ENCODE peak calls at places on chromosomes 7 and 10, in ten cellular contexts. R, S, Y, F, H, L, V, G, W and T are unnamed samples.
A peak's percentile ranks its signal among the peaks of the same experiment; 100 is the strongest.

GRCh38 chr10:102951316-102951715 is 33.2 kb downstream of the CNNM2 start:
- DNase-seq in G (no peak), Y (no peak), H (no peak), W (no peak), L (no peak), S (no peak), F (no peak), V (no peak), R (no peak), T (no peak)

GRCh38 chr7:36820527-36821170 is 96.4 kb upstream of the AOAH start:
- DNase-seq in H (no peak), Y (no peak), S (no peak), G (no peak), V (no peak), F (no peak), L (no peak), R (no peak), W (no peak), T (no peak)

GRCh38 chr7:134630890-134631289 is 15.8 kb upstream of the BPGM start:
- DNase-seq in H (no peak), R (no peak), L (no peak), G (no peak), S (no peak), V (peak; percentile 36), F (no peak), Y (no peak), W (no peak), T (no peak)

GRCh38 chr10:52486840-52487611 is 172.9 kb downstream of the DKK1 start:
- DNase-seq in V (peak; percentile 100), S (no peak), R (no peak), L (no peak), Y (peak; percentile 52), G (no peak), H (no peak), F (no peak), W (no peak), T (peak; percentile 21)

GRCh38 chr10:49153971-49154370 is 20.1 kb upstream of the FAM170B start:
- DNase-seq in F (no peak), S (no peak), L (no peak), Y (no peak), W (no peak), R (no peak), G (no peak), V (no peak), H (no peak), T (no peak)

GRCh38 chr7:131352032-131352431 is 24.4 kb downstream of the MKLN1 start:
- DNase-seq in H (no peak), L (no peak), G (no peak), V (no peak), Y (no peak), S (no peak), W (no peak), R (no peak), F (no peak), T (no peak)

GRCh38 chr7:40747856-40748255 is 613.1 kb downstream of the SUGCT start:
- DNase-seq in R (no peak), H (no peak), G (no peak), L (no peak), V (peak; percentile 68), Y (no peak), W (no peak), F (no peak), S (no peak), T (no peak)

GRCh38 chr7:97004931-97005763 is at the start of gene DLX6:
- DNase-seq in S (no peak), L (no peak), G (no peak), V (no peak), Y (peak; percentile 59), H (no peak), F (peak; percentile 73), W (no peak), R (no peak), T (no peak)

GRCh38 chr10:96910488-96911395 is 78.6 kb downstream of the LCOR start:
- DNase-seq in W (peak; percentile 62), S (peak; percentile 57), H (no peak), Y (no peak), V (peak; percentile 63), L (no peak), R (no peak), F (peak; percentile 19), G (no peak), T (peak; percentile 31)

GRCh38 chr10:76631054-76631453 is 1006.6 kb downstream of the KCNMA1 start:
- DNase-seq in L (no peak), F (no peak), S (no peak), W (no peak), G (no peak), V (no peak), H (no peak), Y (no peak), R (no peak), T (no peak)

GRCh38 chr10:76626406-76626805 is 1011.2 kb downstream of the KCNMA1 start:
- DNase-seq in L (peak; percentile 40), S (no peak), Y (no peak), V (no peak), H (no peak), W (no peak), R (no peak), G (peak; percentile 38), F (no peak), T (no peak)

GRCh38 chr10:76628801-76629200 is 1008.8 kb downstream of the KCNMA1 start:
- DNase-seq in G (no peak), S (no peak), V (peak; percentile 97), H (no peak), F (no peak), L (no peak), R (no peak), W (no peak), Y (no peak), T (no peak)

DNA sequence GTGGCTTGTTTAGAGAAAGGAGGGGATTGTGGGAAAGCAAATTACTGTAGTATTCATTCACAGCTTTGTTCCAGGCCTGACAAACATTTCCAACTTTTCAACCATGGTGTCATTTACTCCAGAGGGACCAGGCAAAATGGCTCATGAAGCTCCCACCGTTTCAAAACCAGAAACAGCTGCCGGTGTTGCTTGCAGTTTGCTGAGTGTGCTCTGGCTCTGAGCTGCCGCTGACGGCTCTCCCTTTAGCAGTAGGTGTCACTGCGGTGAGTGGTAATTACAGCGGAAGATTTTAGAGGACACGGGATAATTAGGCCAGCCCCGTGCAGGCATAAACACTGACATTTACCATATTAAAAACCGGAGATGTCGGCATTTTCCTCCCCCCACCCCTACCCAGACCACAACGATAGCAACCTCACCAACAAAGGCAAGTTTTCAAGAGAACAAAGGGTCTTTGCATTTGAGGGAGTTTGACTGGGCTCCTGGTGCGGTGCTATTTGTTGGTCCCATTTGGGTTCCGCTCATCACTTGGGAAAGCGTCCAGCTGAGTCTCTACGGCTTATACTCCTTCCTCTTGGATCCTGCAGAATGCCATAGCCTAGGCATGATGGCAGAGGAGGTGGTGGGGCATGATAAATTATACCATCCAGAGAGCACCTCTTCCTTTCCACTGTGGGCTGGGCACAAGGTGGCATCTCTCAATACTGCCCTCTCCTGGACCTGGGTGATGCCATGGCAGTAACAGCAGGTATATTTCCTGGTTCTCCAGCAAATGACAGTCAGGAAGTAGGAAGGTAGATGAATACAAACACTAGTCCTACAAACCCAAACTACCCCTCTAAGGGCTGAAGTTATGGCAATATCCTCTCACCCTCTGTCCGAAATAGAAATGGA is 1005.2 kb downstream of the KCNMA1 start:
- DNase-seq in Y (no peak), H (no peak), F (no peak), W (no peak), R (no peak), G (no peak), V (peak; percentile 90), S (no peak), L (peak; percentile 16), T (no peak)
- TF ChIP-seq CTCF in Y (peak; percentile 28), H (no peak), F (peak; percentile 13), W (no peak), R (peak; percentile 41), G (peak; percentile 15), V (peak; percentile 99), S (peak; percentile 21), L (peak; percentile 24), T (peak; percentile 55)

GRCh38 chr10:7054915-7055314 is 355.9 kb downstream of the SFMBT2 start:
- DNase-seq in F (no peak), S (no peak), L (no peak), R (no peak), V (peak; percentile 35), G (no peak), W (no peak), Y (no peak), H (no peak), T (no peak)
- TF ChIP-seq CTCF in F (no peak), S (no peak), L (no peak), R (no peak), V (peak; percentile 34), G (no peak), W (peak; percentile 8), Y (no peak), H (peak; percentile 25), T (peak; percentile 8)

GRCh38 chr10:132373241-132373955 is 23.6 kb upstream of the PWWP2B start:
- DNase-seq in R (peak; percentile 37), V (no peak), S (no peak), Y (no peak), H (peak; percentile 64), F (no peak), W (no peak), G (no peak), L (no peak), T (no peak)

GRCh38 chr10:132374176-132374575 is 22.8 kb upstream of the PWWP2B start:
- DNase-seq in Y (no peak), S (no peak), W (no peak), G (no peak), F (no peak), V (no peak), H (peak; percentile 63), L (no peak), R (peak; percentile 28), T (no peak)

GRCh38 chr10:132375795-132376297 is 21.2 kb upstream of the PWWP2B start:
- DNase-seq in Y (no peak), H (no peak), S (no peak), G (no peak), F (no peak), L (no peak), V (no peak), W (no peak), R (no peak), T (no peak)

GRCh38 chr10:132375116-132375794 is 21.7 kb upstream of the PWWP2B start:
- DNase-seq in R (peak; percentile 78), L (no peak), W (no peak), Y (no peak), G (no peak), F (no peak), H (peak; percentile 81), S (no peak), V (no peak), T (no peak)

DNA sequence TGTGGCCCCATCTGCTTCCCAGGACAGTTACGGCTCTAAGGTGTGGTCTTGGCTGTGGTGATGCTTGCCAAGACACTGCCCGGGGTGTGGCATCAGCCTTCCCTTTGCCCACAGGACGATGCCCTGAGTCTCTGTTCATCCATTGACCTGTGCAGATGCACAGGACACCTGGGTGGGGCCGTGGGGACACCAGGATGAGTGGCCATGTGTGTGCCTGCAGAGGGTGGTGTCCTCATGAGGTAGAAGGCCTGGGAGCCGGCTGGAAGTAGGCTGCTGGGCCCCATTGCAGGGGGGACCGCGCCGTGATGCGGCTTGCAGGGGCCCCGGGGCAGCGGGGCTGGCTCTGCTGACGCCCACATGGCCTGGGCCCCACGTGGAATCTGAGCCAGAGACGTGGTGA is 22.4 kb upstream of the PWWP2B start:
- DNase-seq in W (no peak), F (no peak), Y (no peak), G (no peak), H (peak; percentile 66), R (peak; percentile 39), S (no peak), L (no peak), V (no peak), T (no peak)
- TF ChIP-seq CTCF in W (no peak), F (no peak), Y (no peak), G (no peak), H (no peak), R (no peak), S (no peak), L (no peak), V (no peak), T (no peak)

GRCh38 chr10:93485690-93486089 is 3.6 kb upstream of the MYOF start:
- DNase-seq in G (no peak), H (no peak), R (no peak), L (no peak), F (no peak), W (no peak), Y (no peak), V (no peak), S (no peak), T (no peak)
- TF ChIP-seq CTCF in G (no peak), H (no peak), R (no peak), L (no peak), F (no peak), W (no peak), Y (no peak), V (no peak), S (no peak), T (no peak)